ENCODE peak calls at places on chromosome 21, in eight cellular contexts. E, R, L, B, N, G, V and U are unnamed samples.

GRCh38 chr21:37970548-37970947 is 54.3 kb upstream of the KCNJ6 start:
- DNase-seq in E (no peak), N (no peak), L (no peak), R (no peak), B (no peak), V (no peak), G (no peak), U (no peak)

GRCh38 chr21:38295997-38296764 is 39.4 kb downstream of the KCNJ15 start:
- DNase-seq in B (no peak), R (no peak), G (no peak), L (no peak), V (no peak), N (no peak), E (no peak), U (no peak)

GRCh38 chr21:40696246-40696645 is 150.7 kb downstream of the DSCAM start:
- DNase-seq in E (no peak), G (no peak), V (no peak), L (no peak), R (no peak), B (no peak), N (no peak), U (no peak)

GRCh38 chr21:42632771-42633690 is 20.4 kb upstream of the PDE9A start:
- DNase-seq in G (no peak), L (no peak), R (no peak), V (no peak), N (no peak), B (no peak), E (no peak), U (no peak)

GRCh38 chr21:25421327-25422028 is 185.8 kb downstream of the MRPL39 start:
- DNase-seq in L (no peak), G (peak), E (peak), V (no peak), B (peak), R (no peak), N (no peak), U (peak)

GRCh38 chr21:36460866-36461265 is 19.1 kb downstream of the CLDN14 start:
- DNase-seq in V (no peak), E (no peak), R (no peak), G (no peak), B (no peak), N (no peak), L (no peak), U (no peak)

GRCh38 chr21:29689753-29690152 is 250.0 kb downstream of the GRIK1 start:
- DNase-seq in L (no peak), B (no peak), E (no peak), N (no peak), V (no peak), R (no peak), G (no peak), U (no peak)

GRCh38 chr21:30480145-30480544 is at the start of gene KRTAP19-1:
- DNase-seq in B (no peak), R (no peak), G (peak), N (no peak), L (no peak), V (no peak), E (no peak), U (no peak)

GRCh38 chr21:43192501-43193081 is 23.8 kb downstream of the CRYAA start:
- DNase-seq in B (no peak), L (no peak), R (no peak), V (no peak), N (no peak), G (no peak), E (no peak), U (no peak)

GRCh38 chr21:16891821-16892220 is 621.0 kb upstream of the CXADR start:
- DNase-seq in E (no peak), N (no peak), R (no peak), V (no peak), G (no peak), B (no peak), L (no peak), U (no peak)

GRCh38 chr21:29523646-29524045 is 224.9 kb downstream of the BACH1 start:
- DNase-seq in N (no peak), E (no peak), L (no peak), G (no peak), V (no peak), B (no peak), R (peak), U (no peak)

GRCh38 chr21:24514081-24514733 is 1093.1 kb downstream of the MRPL39 start:
- DNase-seq in L (no peak), V (no peak), E (no peak), N (no peak), B (no peak), G (peak), R (no peak), U (no peak)

GRCh38 chr21:32562426-32562825 is 22.9 kb downstream of the TCP10L start:
- DNase-seq in G (no peak), V (no peak), B (no peak), L (peak), R (no peak), E (peak), N (no peak), U (no peak)